ENCODE peak calls at places on chromosomes 7 and 10, in eight cellular contexts. N is COR-L47, H is IMR-90, T is cerebellum, J is NCI-H69, P is SHP77, L is activated T-cell treated with anti-CD3 and anti-CD28 coated beads for 48 hours, K is BJ. G is an unnamed sample.

GRCh38 chr7:43537765-43538403 is 45.0 kb upstream of the STK17A start:
- DNase-seq in N (no peak), J (no peak), T (no peak), P (no peak), K (no peak), H (no peak), L (no peak), G (no peak)

GRCh38 chr10:100736809-100737358 is 8.5 kb upstream of the PAX2 start:
- DNase-seq in K (no peak), H (no peak), T (no peak), L (no peak), P (no peak), J (no peak), N (no peak), G (no peak)

GRCh38 chr7:141003172-141004080 is 11.3 kb downstream of the MRPS33 start:
- DNase-seq in T (no peak), K (no peak), J (no peak), H (no peak), P (no peak), L (no peak), N (no peak), G (no peak)

GRCh38 chr7:88091988-88092675 is 127.7 kb downstream of the SRI start:
- DNase-seq in P (no peak), J (peak; percentile 93), H (no peak), T (peak; percentile 37), K (no peak), L (no peak), N (no peak), G (no peak)

GRCh38 chr7:71843677-71844076 is 568.5 kb downstream of the CALN1 start:
- DNase-seq in L (no peak), K (no peak), P (no peak), J (peak; percentile 45), H (no peak), T (peak; percentile 38), N (no peak), G (no peak)

GRCh38 chr7:24920702-24921679 is 59.0 kb downstream of the OSBPL3 start:
- DNase-seq in N (no peak), T (no peak), K (no peak), J (no peak), P (no peak), L (no peak), H (no peak), G (no peak)

GRCh38 chr10:44811072-44811471 is 100.1 kb upstream of the TMEM72 start:
- DNase-seq in N (no peak), J (no peak), P (peak; percentile 20), H (peak; percentile 43), L (no peak), T (no peak), K (no peak), G (peak; percentile 24)

GRCh38 chr7:21771906-21772610 is 173.6 kb downstream of the CDCA7L start:
- DNase-seq in P (no peak), K (no peak), L (no peak), N (peak; percentile 39), J (peak; percentile 79), T (peak; percentile 55), H (no peak), G (peak; percentile 23)

GRCh38 chr10:75531571-75532031 is 100.2 kb downstream of the LRMDA start:
- DNase-seq in H (no peak), L (no peak), P (no peak), J (no peak), K (no peak), T (no peak), N (no peak), G (no peak)

GRCh38 chr7:16320261-16320660 is 101.1 kb downstream of the CRPPA start:
- DNase-seq in L (no peak), H (no peak), J (no peak), T (no peak), N (peak; percentile 16), P (no peak), K (no peak), G (no peak)

GRCh38 chr7:2487586-2488271 is 11.5 kb upstream of the GRIFIN start:
- DNase-seq in T (no peak), J (peak; percentile 36), P (no peak), H (no peak), N (no peak), K (no peak), L (no peak), G (no peak)

GRCh38 chr10:103333934-103334520 is 16.9 kb downstream of the PCGF6 start:
- DNase-seq in H (peak; percentile 33), L (no peak), T (peak; percentile 35), K (no peak), P (peak; percentile 3), N (peak; percentile 3), J (peak; percentile 5), G (peak; percentile 29)

GRCh38 chr7:3861371-3861770 is 560.3 kb downstream of the SDK1 start:
- DNase-seq in N (no peak), T (no peak), J (no peak), H (peak; percentile 18), P (no peak), L (no peak), K (no peak), G (no peak)

GRCh38 chr7:100546129-100546867 is 7.3 kb downstream of the AGFG2 start:
- DNase-seq in J (peak; percentile 87), T (no peak), N (peak; percentile 44), K (no peak), P (no peak), L (no peak), H (no peak), G (no peak)

GRCh38 chr10:133154411-133154810 is 5.6 kb upstream of the KNDC1 start:
- DNase-seq in J (no peak), K (no peak), H (no peak), T (no peak), N (no peak), L (no peak), P (no peak), G (no peak)

GRCh38 chr10:71888623-71889387 is 37.8 kb upstream of the PSAP start:
- DNase-seq in H (peak; percentile 77), N (peak; percentile 17), L (peak; percentile 59), K (peak; percentile 69), T (peak; percentile 71), P (no peak), J (peak; percentile 82), G (peak; percentile 82)

GRCh38 chr10:58384095-58384494 is 1.1 kb upstream of the TFAM start:
- DNase-seq in J (no peak), K (no peak), P (no peak), H (no peak), N (no peak), T (no peak), L (no peak), G (peak; percentile 2)

GRCh38 chr7:50724526-50725520 is 57.9 kb downstream of the GRB10 start:
- DNase-seq in N (no peak), P (no peak), J (no peak), K (no peak), L (no peak), H (no peak), T (no peak), G (no peak)

GRCh38 chr7:110119883-110120581 is 970.9 kb upstream of the LRRN3 start:
- DNase-seq in P (no peak), H (peak; percentile 18), N (no peak), L (no peak), T (no peak), K (no peak), J (peak; percentile 31), G (peak; percentile 5)

GRCh38 chr7:106312906-106313305 is 28.1 kb upstream of the NAMPT start:
- DNase-seq in H (no peak), T (no peak), J (no peak), P (no peak), L (no peak), N (no peak), K (no peak), G (no peak)